ENCODE peak calls at places on chromosomes 6 and 20, in eight cellular contexts. R is RWPE1, N is epithelial cell of proximal tubule, Y is testis, Q is choroid plexus epithelial cell, Z is tibial artery, X is foreskin fibroblast, T is heart right ventricle. J is an unnamed sample.

GRCh38 chr6:80771941-80772340 is 665.5 kb downstream of the BCKDHB start:
- DNase-seq in X (peak; percentile 16), N (no peak), Q (peak; percentile 60), Y (no peak), T (no peak), R (peak; percentile 6), Z (no peak), J (no peak)

GRCh38 chr6:139996253-139996834 is 621.9 kb upstream of the CITED2 start:
- DNase-seq in X (no peak), Z (no peak), T (no peak), Y (no peak), N (no peak), R (no peak), Q (peak; percentile 54), J (no peak)

GRCh38 chr6:105346052-105346451 is 56.8 kb downstream of the PREP start:
- DNase-seq in R (peak; percentile 55), N (peak; percentile 64), Q (peak; percentile 87), Y (no peak), X (peak; percentile 81), T (no peak), Z (no peak), J (no peak)

GRCh38 chr6:15260099-15260821 is 14.4 kb downstream of the JARID2 start:
- DNase-seq in X (no peak), Q (peak; percentile 55), Y (no peak), N (no peak), Z (no peak), R (no peak), T (no peak), J (no peak)

GRCh38 chr20:17825949-17826843 is 126.4 kb downstream of the BANF2 start:
- DNase-seq in Y (no peak), N (no peak), Z (peak; percentile 15), Q (no peak), T (no peak), R (no peak), X (no peak), J (no peak)

GRCh38 chr6:100160913-100161312 is 166.9 kb upstream of the MCHR2 start:
- DNase-seq in Q (no peak), Z (no peak), R (no peak), T (no peak), N (no peak), Y (no peak), X (no peak), J (no peak)

GRCh38 chr6:158321960-158322359 is 9.7 kb downstream of the TULP4 start:
- DNase-seq in N (no peak), Z (no peak), X (peak; percentile 37), T (no peak), R (peak; percentile 9), Y (no peak), Q (peak; percentile 82), J (no peak)

GRCh38 chr20:44642203-44643153 is 9.0 kb downstream of the ADA start:
- DNase-seq in Y (peak; percentile 73), R (peak; percentile 84), T (peak; percentile 68), Q (peak; percentile 95), Z (peak; percentile 79), X (peak; percentile 76), N (peak; percentile 77), J (peak; percentile 81)

GRCh38 chr6:11460001-11460668 is 77.4 kb upstream of the TMEM170B start:
- DNase-seq in R (no peak), N (no peak), Z (no peak), Y (peak; percentile 43), Q (peak; percentile 44), X (no peak), T (no peak), J (no peak)

GRCh38 chr6:27296106-27296783 is 15.8 kb downstream of the POM121L2 start:
- DNase-seq in Z (no peak), X (peak; percentile 37), R (no peak), T (no peak), N (no peak), Y (no peak), Q (peak; percentile 36), J (no peak)

GRCh38 chr6:18148304-18149025 is 6.4 kb downstream of the TPMT start:
- DNase-seq in N (peak; percentile 83), Z (no peak), Q (peak; percentile 83), R (peak; percentile 51), X (peak; percentile 90), Y (no peak), T (no peak), J (no peak)

GRCh38 chr6:167350731-167351655 is 26.1 kb downstream of the TTLL2 start:
- DNase-seq in Y (peak; percentile 93), X (peak; percentile 10), Z (no peak), T (peak; percentile 67), Q (peak; percentile 54), N (no peak), R (peak; percentile 41), J (peak; percentile 67)

GRCh38 chr20:38751360-38751976 is 3.2 kb downstream of the ACTR5 start:
- DNase-seq in N (no peak), Z (no peak), T (no peak), R (peak; percentile 80), Y (no peak), Q (peak; percentile 77), X (peak; percentile 28), J (no peak)

GRCh38 chr20:57374931-57375651 is 16.1 kb upstream of the RBM38 start:
- DNase-seq in T (no peak), Q (no peak), Z (peak; percentile 66), X (no peak), Y (no peak), R (no peak), N (no peak), J (no peak)

GRCh38 chr20:13325033-13325432 is 104.0 kb downstream of the ISM1 start:
- DNase-seq in Y (peak; percentile 28), Z (no peak), T (no peak), R (no peak), N (no peak), Q (peak; percentile 61), X (no peak), J (no peak)

GRCh38 chr6:160972111-160972510 is 19.5 kb upstream of the MAP3K4 start:
- DNase-seq in Q (peak; percentile 97), N (no peak), Z (no peak), R (peak; percentile 83), X (peak; percentile 86), Y (no peak), T (no peak), J (no peak)

GRCh38 chr20:38450412-38450975 is 15.4 kb upstream of the SNHG17 start:
- DNase-seq in N (no peak), Z (no peak), Q (no peak), R (no peak), T (no peak), X (no peak), Y (no peak), J (no peak)

GRCh38 chr6:98036344-98036743 is 753.3 kb upstream of the MMS22L start:
- DNase-seq in Z (no peak), Q (no peak), T (no peak), X (no peak), R (no peak), N (no peak), Y (no peak), J (no peak)

GRCh38 chr6:98039876-98040605 is 757.0 kb upstream of the MMS22L start:
- DNase-seq in X (no peak), T (no peak), Y (no peak), N (no peak), Q (peak; percentile 19), R (no peak), Z (no peak), J (no peak)

GRCh38 chr6:98039443-98039842 is 756.4 kb upstream of the MMS22L start:
- DNase-seq in Y (no peak), X (no peak), T (no peak), Q (no peak), Z (no peak), N (no peak), R (no peak), J (no peak)

GRCh38 chr6:98041072-98041471 is 758.1 kb upstream of the MMS22L start:
- DNase-seq in Y (no peak), Z (no peak), Q (no peak), X (no peak), N (no peak), R (no peak), T (no peak), J (no peak)

GRCh38 chr6:98037571-98037970 is 754.6 kb upstream of the MMS22L start:
- DNase-seq in T (no peak), Y (no peak), N (no peak), Z (no peak), R (no peak), Q (no peak), X (no peak), J (no peak)
- TF ChIP-seq CTCF in T (no peak), Y (no peak), N (peak; percentile 19), Z (no peak), R (no peak), Q (no peak), X (no peak), J (no peak)

GRCh38 chr6:12636336-12636735 is 80.2 kb upstream of the PHACTR1 start:
- DNase-seq in R (no peak), X (no peak), N (no peak), T (no peak), Z (no peak), Q (peak; percentile 4), Y (no peak), J (no peak)
- TF ChIP-seq CTCF in R (no peak), X (no peak), N (peak; percentile 24), T (no peak), Z (peak; percentile 3), Q (no peak), Y (peak; percentile 12), J (no peak)

DNA sequence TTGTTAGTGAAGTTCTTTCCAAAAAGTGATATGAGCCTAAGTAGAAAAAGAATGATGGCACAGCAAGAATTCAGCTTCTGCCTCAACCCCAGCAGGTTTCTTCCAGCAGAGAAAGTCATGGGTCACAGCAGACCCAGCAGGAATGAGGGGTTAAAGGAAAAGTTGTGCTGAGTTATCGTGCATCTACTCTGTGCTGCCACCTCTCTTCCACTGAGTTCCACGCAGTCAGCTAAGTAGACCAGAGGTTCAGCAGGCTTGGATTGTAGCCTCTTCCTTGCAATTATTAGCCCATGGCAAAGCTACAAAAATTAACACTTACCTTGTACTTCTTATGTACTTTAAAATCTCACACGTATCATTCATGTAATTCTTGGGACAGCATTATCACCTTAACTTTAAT is 510.8 kb downstream of the PTPRT start:
- DNase-seq in T (no peak), X (no peak), Q (no peak), N (no peak), R (no peak), Z (no peak), Y (no peak), J (no peak)
- TF ChIP-seq CTCF in T (peak; percentile 24), X (no peak), Q (no peak), N (peak; percentile 51), R (peak; percentile 36), Z (no peak), Y (no peak), J (peak; percentile 30)

GRCh38 chr6:85660181-85660611 is 17.5 kb upstream of the SYNCRIP start:
- DNase-seq in Z (no peak), T (no peak), N (no peak), Q (peak; percentile 95), X (peak; percentile 95), R (peak; percentile 82), Y (no peak), J (no peak)
- TF ChIP-seq CTCF in Z (no peak), T (no peak), N (peak; percentile 17), Q (peak; percentile 53), X (peak; percentile 15), R (no peak), Y (no peak), J (no peak)

GRCh38 chr6:32432050-32432450 is 7.6 kb upstream of the HLA-DRA start:
- DNase-seq in T (no peak), Y (no peak), Q (peak; percentile 64), N (no peak), X (peak; percentile 5), Z (no peak), R (peak; percentile 30), J (no peak)
- TF ChIP-seq CTCF in T (peak; percentile 38), Y (peak; percentile 48), Q (peak; percentile 41), N (peak; percentile 49), X (no peak), Z (peak; percentile 28), R (no peak), J (peak; percentile 55)